ENCODE peak calls at places on chromosomes 3 and 15, in four cellular contexts. W is HepG2, X is GM12878, Z is WTC11. J is an unnamed sample.
A peak's percentile ranks its signal among the peaks of the same experiment; 100 is the strongest.

GRCh38 chr3:132083583-132084372 is 49.0 kb upstream of the CPNE4 start:
- DNase-seq in W (no peak), X (no peak), Z (no peak), J (no peak)

GRCh38 chr3:107868449-107868848 is 222.4 kb downstream of the CD47 start:
- DNase-seq in W (no peak), X (no peak), Z (no peak), J (no peak)

GRCh38 chr15:69643476-69643875 is 190.9 kb downstream of the RPLP1 start:
- DNase-seq in W (no peak), X (no peak), Z (no peak), J (no peak)

GRCh38 chr15:33328105-33328504 is 17.3 kb downstream of the RYR3 start:
- DNase-seq in W (no peak), X (no peak), Z (no peak), J (no peak)

GRCh38 chr15:100201376-100202280 is 140.1 kb downstream of the ADAMTS17 start:
- DNase-seq in W (no peak), X (peak; percentile 47), Z (no peak), J (no peak)

GRCh38 chr3:87084868-87085267 is 93.9 kb upstream of the VGLL3 start:
- DNase-seq in W (no peak), X (no peak), Z (no peak), J (no peak)

GRCh38 chr3:186589856-186590579 is 19.5 kb downstream of the DNAJB11 start:
- DNase-seq in W (peak; percentile 69), X (no peak), Z (no peak), J (no peak)

GRCh38 chr3:131356006-131356405 is 25.6 kb upstream of the NUDT16 start:
- DNase-seq in W (no peak), X (no peak), Z (no peak), J (no peak)

GRCh38 chr3:149307435-149307783 is 26.0 kb downstream of the TM4SF18 start:
- DNase-seq in W (no peak), X (no peak), Z (no peak), J (no peak)

GRCh38 chr3:110583373-110583935 is 488.2 kb upstream of the NECTIN3 start:
- DNase-seq in W (peak; percentile 2), X (no peak), Z (no peak), J (no peak)

GRCh38 chr15:58147151-58147550 is 9.0 kb downstream of the AQP9 start:
- DNase-seq in W (no peak), X (no peak), Z (no peak), J (no peak)

GRCh38 chr3:124999317-124999716 is 56.5 kb downstream of the HEG1 start:
- DNase-seq in W (no peak), X (no peak), Z (no peak), J (no peak)

GRCh38 chr3:168459229-168459784 is 363.6 kb upstream of the GOLIM4 start:
- DNase-seq in W (no peak), X (no peak), Z (no peak), J (no peak)

GRCh38 chr3:193078996-193079731 is 161.5 kb upstream of the MB21D2 start:
- DNase-seq in W (no peak), X (no peak), Z (no peak), J (no peak)

GRCh38 chr15:69095280-69095679 is 65.2 kb upstream of the GLCE start:
- DNase-seq in W (no peak), X (no peak), Z (no peak), J (no peak)

GRCh38 chr3:18609184-18609583 is 184.0 kb upstream of the SATB1 start:
- DNase-seq in W (no peak), X (no peak), Z (no peak), J (no peak)

GRCh38 chr3:18559323-18559972 is 134.3 kb upstream of the SATB1 start:
- DNase-seq in W (peak; percentile 9), X (no peak), Z (peak; percentile 34), J (no peak)

GRCh38 chr3:16511561-16512434 is 1.7 kb downstream of the RFTN1 start:
- DNase-seq in W (no peak), X (peak; percentile 98), Z (no peak), J (no peak)

GRCh38 chr15:89828324-89829145 is 13.9 kb upstream of the ANPEP start:
- DNase-seq in W (no peak), X (no peak), Z (no peak), J (peak; percentile 23)

GRCh38 chr15:63880744-63881143 is 47.0 kb upstream of the HERC1 start:
- DNase-seq in W (no peak), X (no peak), Z (no peak), J (no peak)

GRCh38 chr15:71390101-71390500 is 274.8 kb downstream of the THSD4 start:
- DNase-seq in W (no peak), X (no peak), Z (no peak), J (no peak)

GRCh38 chr15:88745696-88746095 is 57.5 kb upstream of the ACAN start:
- DNase-seq in W (no peak), X (no peak), Z (no peak), J (no peak)

GRCh38 chr3:58924581-58924980 is 125.2 kb downstream of the CFAP20DC start:
- DNase-seq in W (no peak), X (no peak), Z (no peak), J (no peak)

GRCh38 chr3:58414538-58415197 is 19.0 kb downstream of the PDHB start:
- DNase-seq in W (peak; percentile 38), X (no peak), Z (no peak), J (peak; percentile 37)

GRCh38 chr3:64352596-64352989 is 127.3 kb upstream of the PRICKLE2 start:
- DNase-seq in W (no peak), X (no peak), Z (no peak), J (no peak)

GRCh38 chr15:95307115-95307514 is 1023.4 kb upstream of the NR2F2 start:
- DNase-seq in W (no peak), X (no peak), Z (no peak), J (no peak)

GRCh38 chr15:33022629-33023028 is 171.9 kb downstream of the FMN1 start:
- DNase-seq in W (no peak), X (no peak), Z (peak; percentile 54), J (no peak)

GRCh38 chr3:71528816-71529215 is 54.7 kb downstream of the FOXP1 start:
- DNase-seq in W (no peak), X (no peak), Z (no peak), J (no peak)

GRCh38 chr3:184005981-184006507 is 11.6 kb downstream of the ABCC5 start:
- DNase-seq in W (no peak), X (peak; percentile 27), Z (peak; percentile 25), J (peak; percentile 35)

GRCh38 chr15:26083457-26084350 is 220.6 kb upstream of the ATP10A start:
- DNase-seq in W (no peak), X (no peak), Z (no peak), J (peak; percentile 10)

GRCh38 chr3:150763122-150763840 is at the start of gene SIAH2:
- DNase-seq in W (peak; percentile 92), X (peak; percentile 71), Z (peak; percentile 69), J (peak; percentile 89)

DNA sequence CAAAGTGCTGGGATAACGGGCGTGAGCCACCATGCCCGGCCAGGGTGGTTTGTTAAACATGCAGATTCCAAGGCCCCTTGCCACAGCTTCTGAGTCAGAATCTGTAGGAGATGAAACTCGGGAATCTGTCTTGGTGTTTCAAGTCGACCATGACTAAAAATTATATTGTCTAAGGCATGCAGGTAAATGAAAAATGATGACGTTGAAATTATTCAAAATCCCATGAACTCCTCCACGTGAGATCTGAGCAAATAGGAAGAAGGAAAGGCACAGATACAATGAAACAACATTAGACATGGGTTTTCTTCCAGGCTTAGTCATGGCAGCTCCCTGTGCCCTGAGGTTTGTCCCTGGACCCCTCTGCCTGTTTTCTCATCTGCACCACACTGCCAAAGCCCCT is 172.0 kb upstream of the CMC1 start:
- DNase-seq in W (no peak), X (no peak), Z (no peak), J (no peak)
- TF ChIP-seq CBFB in W (no peak), X (no peak), Z (no peak), J (no peak)

GRCh38 chr3:181735921-181736320 is 24.2 kb downstream of the SOX2 start:
- DNase-seq in W (no peak), X (no peak), Z (no peak), J (no peak)
- TF ChIP-seq CBFB in W (no peak), X (no peak), Z (no peak), J (no peak)

GRCh38 chr3:39343076-39343717 is 13.7 kb downstream of the CCR8 start:
- DNase-seq in W (no peak), X (no peak), Z (no peak), J (no peak)
- TF ChIP-seq CBFB in W (no peak), X (no peak), Z (no peak), J (no peak)

GRCh38 chr3:53045784-53046170 is at the start of gene SFMBT1:
- DNase-seq in W (no peak), X (no peak), Z (peak; percentile 49), J (peak; percentile 87)
- TF ChIP-seq CBFB in W (no peak), X (no peak), Z (no peak), J (no peak)

GRCh38 chr15:82810863-82811421 is 1.5 kb downstream of the WHAMM start:
- DNase-seq in W (no peak), X (peak; percentile 45), Z (no peak), J (peak; percentile 41)
- TF ChIP-seq CBFB in W (no peak), X (peak; percentile 82), Z (no peak), J (no peak)

GRCh38 chr3:175398676-175399075 is 539.5 kb downstream of the NAALADL2 start:
- DNase-seq in W (no peak), X (no peak), Z (no peak), J (no peak)
- TF ChIP-seq CBFB in W (no peak), X (no peak), Z (no peak), J (no peak)

J was measured in K562.